ENCODE peak calls at places on chromosomes 1 and 21, in six cellular contexts. L, Y, Q, S, Z and K are unnamed samples.

GRCh38 chr21:35045539-35046222 is 3.4 kb downstream of the RUNX1 start:
- DNase-seq in Y (no peak), S (peak), Z (no peak), L (peak), Q (no peak), K (no peak)

GRCh38 chr1:160830321-160831153 is 32.1 kb downstream of the CD244 start:
- DNase-seq in Q (peak), S (peak), Y (peak), L (peak), Z (peak), K (peak)

GRCh38 chr21:46079357-46080170 is 18.3 kb upstream of the COL6A2 start:
- DNase-seq in Q (no peak), Z (no peak), Y (no peak), L (no peak), S (no peak), K (no peak)

GRCh38 chr1:228087771-228088251 is 5.3 kb downstream of the ARF1 start:
- DNase-seq in S (no peak), Z (peak), Y (no peak), L (peak), Q (no peak), K (no peak)

GRCh38 chr1:18743233-18743632 is 112.6 kb downstream of the PAX7 start:
- DNase-seq in S (no peak), Z (no peak), Q (no peak), L (no peak), Y (no peak), K (no peak)

GRCh38 chr1:109623601-109624161 is 4.0 kb downstream of the AMPD2 start:
- DNase-seq in S (no peak), Q (peak), L (no peak), Y (no peak), Z (no peak), K (no peak)

GRCh38 chr21:34552324-34553198 is 40.6 kb upstream of the KCNE1 start:
- DNase-seq in Y (peak), Q (no peak), S (no peak), Z (no peak), L (no peak), K (no peak)

GRCh38 chr1:246724001-246724724 is at the start of gene SCCPDH:
- DNase-seq in Z (peak), L (peak), S (peak), Q (peak), Y (peak), K (peak)

GRCh38 chr1:97646071-97646470 is 274.8 kb downstream of the DPYD start:
- DNase-seq in Z (no peak), S (no peak), Q (no peak), Y (no peak), L (no peak), K (no peak)

GRCh38 chr1:202011994-202012393 is 1.6 kb downstream of the ELF3 start:
- DNase-seq in Q (no peak), S (no peak), Y (peak), Z (peak), L (no peak), K (no peak)

GRCh38 chr1:110554871-110555801 is 36.2 kb upstream of the KCNA10 start:
- DNase-seq in S (peak), L (peak), Y (peak), Q (peak), Z (peak), K (peak)

GRCh38 chr21:37367301-37367757 is 756 bp downstream of the DYRK1A start:
- DNase-seq in Z (peak), Y (no peak), S (no peak), Q (peak), L (no peak), K (no peak)

GRCh38 chr21:33642896-33643657 is 776 bp downstream of the ITSN1 start:
- DNase-seq in Q (peak), Y (peak), Z (peak), S (peak), L (peak), K (peak)

GRCh38 chr1:145990249-145991097 is 5.9 kb downstream of the TXNIP start:
- DNase-seq in Y (no peak), L (no peak), Q (no peak), S (no peak), Z (peak), K (no peak)